ENCODE peak calls at places on chromosomes 12 and 14, in four cellular contexts. E is K562, R is esophagus muscularis mucosa, N is suprapubic skin. Y is an unnamed sample. For H3K4me1, the result is how much of the 10 kb centered on the place peaks cover.

GRCh38 chr12:115618105-115618504 is 659.4 kb downstream of the MED13L start:
- DNase-seq in R (no peak), N (no peak), E (no peak), Y (no peak)

GRCh38 chr12:89098390-89099102 is 253.8 kb downstream of the DUSP6 start:
- DNase-seq in R (no peak), E (no peak), N (no peak), Y (no peak)

GRCh38 chr14:92847220-92848148 is 53.4 kb downstream of the GOLGA5 start:
- DNase-seq in N (no peak), R (no peak), E (no peak), Y (no peak)

GRCh38 chr14:64119535-64119934 is 174.6 kb downstream of the ESR2 start:
- DNase-seq in N (no peak), R (no peak), E (no peak), Y (no peak)

GRCh38 chr12:93714382-93714781 is 37.2 kb downstream of the CRADD start:
- DNase-seq in N (no peak), E (no peak), R (no peak), Y (peak)

GRCh38 chr12:67783393-67783792 is 134.8 kb downstream of the DYRK2 start:
- DNase-seq in E (no peak), N (no peak), R (no peak), Y (no peak)

GRCh38 chr12:42696424-42697149 is 107.0 kb upstream of the PRICKLE1 start:
- DNase-seq in N (peak), R (peak), E (no peak), Y (no peak)

GRCh38 chr14:86513564-86513963 is 983.6 kb downstream of the FLRT2 start:
- DNase-seq in N (no peak), R (no peak), E (no peak), Y (no peak)

GRCh38 chr12:120539303-120539702 is 5.1 kb downstream of the RNF10 start:
- DNase-seq in N (no peak), E (peak), R (no peak), Y (no peak)

GRCh38 chr12:18430425-18431048 is 169.2 kb downstream of the PIK3C2G start:
- DNase-seq in R (no peak), N (no peak), E (peak), Y (peak)

GRCh38 chr12:122020795-122021192 is 890 bp upstream of the BCL7A start:
- DNase-seq in R (no peak), E (no peak), N (no peak), Y (no peak)

GRCh38 chr14:32217301-32217700 is 14.2 kb upstream of the RNU6-8 start:
- DNase-seq in R (no peak), E (no peak), N (no peak), Y (no peak)
- TF ChIP-seq POLR2AphosphoS5 in R (no peak), E (no peak), N (no peak), Y (no peak)

DNA sequence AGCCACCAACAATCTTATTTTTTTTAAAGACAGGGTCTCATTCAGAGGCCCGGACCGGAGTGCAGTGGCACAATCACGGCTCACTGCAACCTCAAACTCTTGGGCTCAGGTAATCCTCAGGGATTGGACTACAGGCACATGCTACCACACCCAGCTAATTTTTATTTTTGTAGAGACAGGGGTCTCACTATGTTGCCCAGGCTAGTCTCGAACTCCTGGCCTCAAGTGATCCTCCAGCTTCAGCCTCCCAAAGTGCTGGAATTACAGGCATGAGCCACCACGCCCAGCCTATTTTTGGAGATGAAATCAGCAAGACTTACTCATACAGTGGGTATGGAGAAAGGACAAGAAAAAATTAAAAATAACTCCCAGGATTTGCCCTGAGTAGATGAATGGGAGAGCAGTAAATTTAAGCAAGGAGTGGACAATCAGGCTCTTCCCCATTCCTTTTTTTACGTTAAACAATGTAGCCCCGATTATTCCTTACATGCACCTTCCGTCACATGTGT is 13.2 kb downstream of the FMNL3 start:
- DNase-seq in R (no peak), E (no peak), N (no peak), Y (no peak)
- H3K4me1 ChIP-seq in R (under half), E (under half), N (under half), Y (under half)

DNA sequence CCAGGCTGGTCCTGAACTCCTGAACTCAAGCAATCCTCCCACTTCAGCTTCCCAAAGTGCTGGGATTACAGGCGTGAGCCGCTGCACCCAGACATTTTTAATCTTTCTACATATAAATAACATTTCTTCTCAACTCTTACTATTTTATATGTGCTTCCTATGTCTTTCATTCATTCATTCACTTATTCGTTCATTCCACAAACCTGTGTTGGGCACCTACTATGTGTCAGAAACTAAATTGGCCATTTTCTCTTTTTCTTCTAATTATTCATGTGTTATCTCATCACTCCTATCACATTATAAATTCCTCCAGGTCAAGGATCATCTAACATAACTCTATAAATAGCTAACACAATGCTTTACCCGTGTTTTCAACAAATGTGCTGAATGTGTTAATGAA is 23.7 kb downstream of the FOXA1 start:
- DNase-seq in R (no peak), N (no peak), E (no peak), Y (no peak)
- TF ChIP-seq POLR2AphosphoS5 in R (no peak), N (no peak), E (no peak), Y (no peak)

GRCh38 chr12:56718167-56718566 is 6.9 kb downstream of the NACA start:
- DNase-seq in N (no peak), R (no peak), E (no peak), Y (no peak)

GRCh38 chr12:56716933-56717880 is 7.9 kb downstream of the NACA start:
- DNase-seq in N (no peak), R (no peak), E (no peak), Y (no peak)

GRCh38 chr12:56715798-56716197 is 9.3 kb downstream of the NACA start:
- DNase-seq in E (no peak), N (no peak), R (no peak), Y (no peak)

GRCh38 chr12:56714431-56714929 is 10.6 kb downstream of the NACA start:
- DNase-seq in N (no peak), R (no peak), E (no peak), Y (no peak)

GRCh38 chr12:56716458-56716857 is 8.6 kb downstream of the NACA start:
- DNase-seq in R (no peak), N (no peak), E (no peak), Y (no peak)
- H3K4me1 ChIP-seq in R (half or more), N (half or more), E (under half), Y (under half)

DNA sequence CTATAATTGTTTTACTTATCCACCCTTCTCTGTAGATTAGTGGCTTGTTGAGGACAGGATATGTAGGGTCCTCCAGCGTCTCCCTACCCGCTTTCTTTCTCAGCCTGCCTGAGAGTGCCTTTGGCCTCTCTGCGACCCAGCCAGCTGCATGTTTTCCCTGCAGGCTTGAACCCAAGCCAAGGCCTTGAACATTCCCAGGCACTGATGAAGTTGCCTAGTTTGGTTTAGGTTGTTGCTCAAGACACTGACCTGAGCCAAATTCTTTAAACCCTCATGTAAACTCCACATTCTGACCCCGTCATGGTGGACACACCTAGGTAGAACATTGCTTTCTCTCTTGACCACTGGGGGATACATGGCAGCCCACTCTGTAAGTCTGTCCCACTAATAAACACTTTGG is 33.4 kb upstream of the TXNRD1 start:
- DNase-seq in E (no peak), R (peak), N (no peak), Y (no peak)
- TF ChIP-seq POLR2AphosphoS5 in E (no peak), R (peak), N (peak), Y (no peak)

GRCh38 chr14:35806006-35806907 is 2.8 kb downstream of the RALGAPA1 start:
- DNase-seq in R (no peak), N (no peak), E (no peak), Y (no peak)
- H3K4me1 ChIP-seq in R (under half), N (under half), E (under half), Y (under half)

GRCh38 chr12:28065374-28065773 is 92.8 kb upstream of the PTHLH start:
- DNase-seq in E (no peak), N (no peak), R (no peak), Y (no peak)
- TF ChIP-seq POLR2AphosphoS5 in E (no peak), N (no peak), R (no peak), Y (no peak)

DNA sequence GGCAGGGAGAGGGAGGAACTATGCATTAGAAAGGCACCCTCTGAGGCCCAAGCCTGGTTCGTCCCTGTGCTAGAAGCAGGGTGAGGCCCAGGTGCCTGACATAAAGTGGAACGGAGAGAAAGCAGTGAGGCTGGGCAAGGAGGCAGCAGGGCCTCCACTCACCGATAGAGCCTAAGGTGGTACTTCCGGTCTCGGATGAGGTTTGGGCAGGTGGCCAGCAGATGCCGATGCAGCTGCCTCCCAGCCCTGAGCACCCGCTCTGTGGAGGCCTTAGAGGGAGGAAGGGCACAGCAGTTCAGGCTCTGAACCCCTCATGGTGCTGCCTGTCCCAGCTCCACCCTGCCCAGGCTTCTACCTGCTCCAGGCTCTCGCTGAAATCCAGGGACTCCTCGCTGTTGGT is 7.1 kb downstream of the RAPGEF3 start:
- DNase-seq in E (no peak), R (no peak), N (no peak), Y (no peak)
- H3K4me1 ChIP-seq in E (under half), R (under half), N (half or more), Y (under half)

DNA sequence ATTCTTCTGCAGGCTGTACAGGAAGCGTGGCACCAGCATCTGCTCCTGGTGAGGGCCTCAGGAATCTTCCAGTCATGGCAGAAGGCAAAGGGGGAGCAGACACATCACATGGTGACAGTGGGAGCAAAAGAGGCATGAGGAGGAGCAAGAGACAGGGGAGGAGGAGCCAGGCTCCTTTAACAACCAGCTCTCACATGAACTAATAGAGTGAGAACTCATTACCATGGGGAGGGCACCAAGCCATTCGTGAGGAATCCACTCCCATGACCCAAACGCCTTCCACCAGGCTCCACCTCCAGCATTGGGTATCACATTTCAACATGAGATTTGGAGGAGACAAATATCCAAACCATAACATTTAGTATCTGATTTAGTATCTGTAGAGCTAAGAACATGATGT is 14.7 kb upstream of the TRIM9 start:
- DNase-seq in N (no peak), E (no peak), R (no peak), Y (no peak)
- TF ChIP-seq POLR2AphosphoS5 in N (no peak), E (no peak), R (no peak), Y (no peak)

Y was measured in Panc1.